ENCODE peak calls at places on chromosomes 2 and 18, in eight cellular contexts. J is GM13977, M is LoVo, W is sciatic nerve, D is nucleus accumbens, H is substantia nigra, V is NCI-H774, B is NCI-H69. U is an unnamed sample.
A peak's percentile ranks its signal among the peaks of the same experiment; 100 is the strongest.

GRCh38 chr18:43277164-43277600 is at the start of gene SYT4:
- DNase-seq in V (peak; percentile 87), M (no peak), H (peak; percentile 33), W (peak; percentile 61), J (no peak), B (peak; percentile 99), D (peak; percentile 47), U (peak; percentile 45)

GRCh38 chr2:217075225-217075802 is 215.4 kb upstream of the TNP1 start:
- DNase-seq in M (no peak), B (no peak), V (no peak), H (no peak), D (no peak), J (no peak), W (no peak), U (no peak)

GRCh38 chr2:216546231-216546630 is 47.6 kb downstream of the RPL37A start:
- DNase-seq in M (no peak), H (no peak), W (no peak), J (no peak), B (peak; percentile 9), D (no peak), V (no peak), U (no peak)

GRCh38 chr2:232420463-232421188 is 14.0 kb downstream of the ALPG start:
- DNase-seq in H (no peak), W (peak; percentile 53), J (peak; percentile 64), V (peak; percentile 56), M (no peak), B (peak; percentile 75), D (no peak), U (no peak)

GRCh38 chr18:9638886-9639285 is 24.5 kb upstream of the PPP4R1 start:
- DNase-seq in H (no peak), B (peak; percentile 100), J (no peak), W (no peak), M (no peak), V (peak; percentile 78), D (no peak), U (no peak)

GRCh38 chr2:162233197-162233596 is 10.0 kb downstream of the FAP start:
- DNase-seq in B (no peak), H (no peak), J (no peak), D (no peak), W (no peak), V (no peak), M (no peak), U (no peak)

GRCh38 chr18:78818961-78819360 is 160.7 kb upstream of the SALL3 start:
- DNase-seq in D (no peak), H (no peak), M (no peak), J (no peak), W (no peak), V (no peak), B (no peak), U (no peak)

GRCh38 chr2:231263118-231263831 is 64.8 kb downstream of the ARMC9 start:
- DNase-seq in W (no peak), D (no peak), J (no peak), V (no peak), B (no peak), H (no peak), M (no peak), U (no peak)

GRCh38 chr2:35081001-35081628 is 1274.5 kb upstream of the CRIM1 start:
- DNase-seq in W (no peak), V (no peak), B (no peak), D (no peak), H (no peak), M (no peak), J (no peak), U (no peak)

GRCh38 chr2:213065583-213066444 is 85.6 kb downstream of the IKZF2 start:
- DNase-seq in V (peak; percentile 12), W (no peak), D (no peak), H (no peak), B (no peak), M (no peak), J (no peak), U (peak; percentile 43)

GRCh38 chr2:148237911-148238310 is 217.0 kb downstream of the MBD5 start:
- DNase-seq in H (no peak), V (no peak), D (no peak), M (no peak), B (no peak), W (no peak), J (no peak), U (no peak)

GRCh38 chr2:41853427-41854191 is 194.2 kb upstream of the PKDCC start:
- DNase-seq in H (peak; percentile 34), D (no peak), W (peak; percentile 77), J (no peak), B (peak; percentile 54), V (peak; percentile 27), M (peak; percentile 60), U (peak; percentile 74)

GRCh38 chr2:134988994-134989605 is 58.1 kb downstream of the MAP3K19 start:
- DNase-seq in V (peak; percentile 8), H (no peak), D (no peak), J (peak; percentile 41), B (peak; percentile 47), M (peak; percentile 41), W (no peak), U (peak; percentile 46)

GRCh38 chr18:50006470-50007046 is 188.4 kb downstream of the MYO5B start:
- DNase-seq in M (no peak), B (peak; percentile 92), H (no peak), D (no peak), W (no peak), V (no peak), J (no peak), U (no peak)

U was measured in ACHN.